ENCODE peak calls at places on chromosomes 12 and 14, in ten cellular contexts. O is astrocyte of the spinal cord, U is IMR-90, Z is fibroblast of mammary gland, H is heart right ventricle, E is GM12865, T is sigmoid colon, Y is OCI-LY7, X is NB4, R is heart left ventricle. D is an unnamed sample.
A peak's percentile ranks its signal among the peaks of the same experiment; 100 is the strongest.

GRCh38 chr14:104333903-104334811 is 195.8 kb downstream of the KIF26A start:
- DNase-seq in H (no peak), Z (no peak), R (no peak), Y (no peak), O (no peak), T (no peak), U (no peak), X (no peak), E (no peak), D (no peak)

GRCh38 chr12:49133014-49133413 is 1.8 kb upstream of the TUBA1B start:
- DNase-seq in O (no peak), E (no peak), T (no peak), Y (peak; percentile 27), X (peak; percentile 30), R (no peak), U (no peak), H (no peak), Z (no peak), D (no peak)

GRCh38 chr12:92300781-92301180 is 155.1 kb upstream of the BTG1 start:
- DNase-seq in H (no peak), R (no peak), X (peak; percentile 19), Z (no peak), U (no peak), T (no peak), E (no peak), Y (no peak), O (no peak), D (no peak)

GRCh38 chr14:92645841-92646478 is 102.5 kb downstream of the LGMN start:
- DNase-seq in E (no peak), X (peak; percentile 80), Z (peak; percentile 92), Y (no peak), R (no peak), H (no peak), O (peak; percentile 25), T (no peak), U (peak; percentile 92), D (no peak)

GRCh38 chr14:38627163-38627562 is 371.3 kb upstream of the CLEC14A start:
- DNase-seq in Y (no peak), R (no peak), T (no peak), U (no peak), H (no peak), Z (no peak), O (no peak), X (no peak), E (no peak), D (no peak)

GRCh38 chr12:120224304-120225199 is 23.6 kb upstream of the RPLP0 start:
- DNase-seq in Y (no peak), O (peak; percentile 38), U (no peak), X (no peak), E (no peak), T (peak; percentile 81), H (peak; percentile 52), R (no peak), Z (no peak), D (no peak)

GRCh38 chr14:54127526-54127925 is 170.9 kb upstream of the BMP4 start:
- DNase-seq in E (no peak), Y (no peak), T (no peak), U (peak; percentile 37), H (no peak), R (no peak), Z (peak; percentile 23), X (no peak), O (peak; percentile 55), D (no peak)

GRCh38 chr12:120190386-120190785 is 4.1 kb downstream of the GCN1 start:
- DNase-seq in O (no peak), Y (no peak), H (no peak), T (no peak), R (no peak), E (no peak), X (no peak), U (no peak), Z (no peak), D (no peak)

GRCh38 chr12:108332791-108333382 is 6.2 kb downstream of the CMKLR1 start:
- DNase-seq in R (no peak), Z (peak; percentile 37), H (no peak), O (peak; percentile 14), T (peak; percentile 82), E (peak; percentile 58), X (peak; percentile 92), U (no peak), Y (no peak), D (no peak)

GRCh38 chr12:132776816-132777568 is 15.4 kb upstream of the ANKLE2 start:
- DNase-seq in Z (peak; percentile 78), Y (no peak), O (peak; percentile 36), U (peak; percentile 76), T (peak; percentile 82), H (peak; percentile 82), X (no peak), R (peak; percentile 83), E (no peak), D (no peak)

GRCh38 chr14:65419593-65420252 is 7.2 kb downstream of the FUT8 start:
- DNase-seq in T (no peak), U (no peak), Y (no peak), H (no peak), O (no peak), E (no peak), Z (no peak), X (no peak), R (no peak), D (no peak)

GRCh38 chr14:103742499-103743255 is 27.1 kb downstream of the ZFYVE21 start:
- DNase-seq in H (no peak), Y (no peak), T (peak; percentile 43), R (no peak), U (no peak), Z (no peak), E (no peak), O (no peak), X (no peak), D (no peak)

GRCh38 chr12:4824415-4824814 is 85.3 kb upstream of the KCNA1 start:
- DNase-seq in U (peak; percentile 74), X (no peak), Y (no peak), H (no peak), T (no peak), R (no peak), E (no peak), O (peak; percentile 79), Z (peak; percentile 93), D (no peak)

GRCh38 chr12:72978999-72979398 is 706.8 kb downstream of the TRHDE start:
- DNase-seq in O (no peak), X (no peak), T (no peak), E (no peak), Y (no peak), U (no peak), R (no peak), H (no peak), Z (no peak), D (no peak)

GRCh38 chr12:104411826-104412626 is 44.7 kb upstream of the CHST11 start:
- DNase-seq in U (peak; percentile 40), H (no peak), T (no peak), O (no peak), E (no peak), R (no peak), Z (peak; percentile 67), X (no peak), Y (no peak), D (no peak)

GRCh38 chr12:94875525-94875924 is 128.0 kb downstream of the NDUFA12 start:
- DNase-seq in H (no peak), R (no peak), X (peak; percentile 70), Z (peak; percentile 19), U (no peak), O (peak; percentile 17), T (no peak), Y (peak; percentile 87), E (peak; percentile 91), D (peak; percentile 88)

GRCh38 chr14:22600027-22600426 is 1.9 kb downstream of the ABHD4 start:
- DNase-seq in X (no peak), Z (no peak), T (no peak), U (no peak), H (no peak), E (no peak), R (no peak), Y (no peak), O (no peak), D (no peak)
- H3K4me3 ChIP-seq in X (no peak overlapping the region), Z (no peak overlapping the region), T (no peak overlapping the region), U (no peak overlapping the region), H (no peak overlapping the region), E (no peak overlapping the region), R (no peak overlapping the region), Y (peak overlapping the region; percentile 88), O (no peak overlapping the region), D (no peak overlapping the region)

DNA sequence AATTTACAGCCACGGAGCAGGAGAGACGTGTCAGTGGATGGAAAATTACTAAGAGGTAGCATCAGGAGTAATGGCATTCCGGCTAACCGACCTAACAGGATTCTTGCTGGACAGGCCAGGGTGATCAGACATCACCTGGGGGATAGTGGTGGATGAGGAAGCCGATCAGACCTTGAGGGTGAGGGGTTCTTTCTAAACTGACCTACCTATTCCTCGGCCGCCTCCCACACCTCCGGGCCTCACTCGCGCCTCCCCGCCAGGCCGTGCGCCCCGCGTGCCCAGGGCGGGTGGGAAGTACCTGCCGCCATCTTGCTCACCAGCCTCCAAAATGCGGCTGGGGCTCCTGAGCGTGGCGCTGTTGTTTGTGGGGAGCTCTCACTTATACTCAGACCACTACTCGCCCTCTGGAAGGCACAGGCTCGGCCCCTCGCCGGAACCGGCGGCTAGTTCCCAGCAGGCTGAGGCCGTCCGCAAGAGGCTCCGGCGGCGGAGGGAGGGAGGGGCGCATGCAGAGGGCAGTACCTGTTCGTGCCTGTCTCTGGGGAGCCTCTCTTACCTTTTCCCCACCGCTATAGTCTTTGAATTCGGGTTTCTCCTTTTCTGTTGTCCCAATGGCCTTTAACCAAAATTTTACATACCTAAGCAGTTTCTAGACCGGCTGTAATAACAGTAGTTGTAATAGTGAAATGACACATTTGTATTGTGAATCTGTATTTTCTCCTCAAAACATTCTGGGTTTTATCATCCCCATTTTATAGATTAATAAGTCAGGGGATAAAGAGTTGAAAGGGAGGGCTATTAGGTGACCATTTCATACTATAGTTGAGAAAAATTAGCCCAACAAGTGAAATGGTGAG is at the start of gene TMPRSS12:
- DNase-seq in O (no peak), E (no peak), R (peak; percentile 63), H (peak; percentile 16), Z (no peak), U (no peak), Y (no peak), T (no peak), X (no peak), D (no peak)
- TF ChIP-seq CTCF in O (peak; percentile 14), E (no peak), R (no peak), H (no peak), Z (no peak), U (no peak), Y (no peak), T (no peak), X (no peak), D (no peak)

GRCh38 chr12:62191747-62192485 is 68.3 kb upstream of the USP15 start:
- DNase-seq in X (no peak), E (no peak), O (no peak), T (peak; percentile 56), R (peak; percentile 54), H (no peak), Z (peak; percentile 60), Y (no peak), U (no peak), D (no peak)
- H3K4me3 ChIP-seq in X (no peak overlapping the region), E (no peak overlapping the region), O (peak overlapping the region; percentile 17), T (peak overlapping the region; percentile 15), R (peak overlapping the region; percentile 33), H (peak overlapping the region; percentile 16), Z (peak overlapping the region; percentile 27), Y (no peak overlapping the region), U (peak overlapping the region; percentile 2), D (no peak overlapping the region)

DNA sequence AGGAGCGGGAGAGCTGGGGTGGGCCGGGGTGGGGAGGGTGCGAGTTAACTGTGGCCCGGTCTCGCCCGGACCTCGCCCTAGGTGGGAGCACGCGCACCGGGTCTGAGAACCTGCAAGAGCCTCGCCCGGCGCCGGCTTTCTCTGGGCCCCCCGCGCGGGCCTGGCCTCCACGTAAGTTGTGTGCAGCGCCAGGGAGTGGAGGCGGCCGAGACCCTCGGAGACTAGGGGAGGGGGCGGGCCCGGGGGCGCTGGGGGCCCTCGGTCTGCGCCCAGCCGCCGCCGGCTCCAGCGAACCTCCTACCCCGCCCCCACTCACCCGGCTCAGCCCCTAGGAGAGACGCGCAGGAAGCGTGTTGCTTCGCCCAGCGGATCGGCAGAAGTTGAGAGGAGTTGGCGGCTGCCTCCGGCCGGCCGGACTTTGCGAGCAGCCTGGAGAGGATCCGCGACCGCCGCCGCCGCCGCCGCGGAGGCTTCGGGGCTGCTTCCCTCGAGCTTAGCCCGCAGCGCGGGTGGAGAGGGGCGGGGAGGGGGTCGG is at the start of gene PRMT8:
- DNase-seq in U (no peak), T (no peak), Z (no peak), R (no peak), H (no peak), O (peak; percentile 3), Y (no peak), E (no peak), X (no peak), D (no peak)
- TF ChIP-seq CTCF in U (no peak), T (no peak), Z (no peak), R (no peak), H (no peak), O (no peak), Y (no peak), E (no peak), X (no peak), D (no peak)

D was measured in GM12864.